ENCODE peak calls at places on chromosomes 16 and 17, in five cellular contexts. W is AG09309, N is foreskin fibroblast, B is uterus, E is breast epithelium. H is an unnamed sample.

GRCh38 chr16:4882261-4882632 is 35.0 kb downstream of the UBN1 start:
- DNase-seq in W (no peak), B (peak), N (peak), E (no peak), H (no peak)

GRCh38 chr17:50817142-50817751 is 18.1 kb upstream of the WFIKKN2 start:
- DNase-seq in E (no peak), N (no peak), B (no peak), W (no peak), H (peak)

GRCh38 chr16:70605284-70605659 is 41.1 kb upstream of the IL34 start:
- DNase-seq in E (no peak), N (peak), W (no peak), B (no peak), H (no peak)

GRCh38 chr17:73340093-73340596 is 28.3 kb upstream of the CDC42EP4 start:
- DNase-seq in N (peak), E (no peak), W (peak), B (peak), H (no peak)

GRCh38 chr16:24721830-24722238 is 7.6 kb upstream of the TNRC6A start:
- DNase-seq in E (no peak), N (no peak), B (no peak), W (no peak), H (no peak)

GRCh38 chr17:39921323-39921722 is 2.9 kb upstream of the GSDMB start:
- DNase-seq in B (no peak), E (no peak), W (no peak), N (no peak), H (no peak)

GRCh38 chr17:43543300-43543699 is 2.8 kb downstream of the ETV4 start:
- DNase-seq in N (peak), B (no peak), E (no peak), W (no peak), H (no peak)

GRCh38 chr16:69035375-69035774 is 70.1 kb upstream of the HAS3 start:
- DNase-seq in W (no peak), N (no peak), B (no peak), E (no peak), H (no peak)

GRCh38 chr16:82824408-82824807 is 197.6 kb downstream of the CDH13 start:
- DNase-seq in W (no peak), E (no peak), B (no peak), N (no peak), H (no peak)

GRCh38 chr17:78873519-78874340 is 29.3 kb downstream of the CEP295NL start:
- DNase-seq in E (no peak), N (peak), W (no peak), B (no peak), H (no peak)

GRCh38 chr17:67281736-67282135 is 36.7 kb upstream of the HELZ start:
- DNase-seq in N (no peak), E (no peak), B (no peak), W (no peak), H (no peak)

GRCh38 chr16:61791465-61791864 is 244.8 kb downstream of the CDH8 start:
- DNase-seq in W (no peak), N (no peak), B (no peak), E (no peak), H (no peak)

GRCh38 chr17:64183815-64184397 is 54.0 kb upstream of the ERN1 start:
- DNase-seq in W (no peak), N (peak), E (no peak), B (no peak), H (no peak)

GRCh38 chr17:75601057-75601987 is 13.7 kb downstream of the MYO15B start:
- DNase-seq in N (no peak), B (no peak), E (peak), W (no peak), H (peak)

GRCh38 chr16:985237-985636 is 3.7 kb downstream of the SOX8 start:
- DNase-seq in E (no peak), N (no peak), B (no peak), W (no peak), H (no peak)

GRCh38 chr16:23865853-23866252 is 30.1 kb downstream of the PRKCB start:
- DNase-seq in W (no peak), N (no peak), B (no peak), E (no peak), H (no peak)

GRCh38 chr17:64632193-64632592 is 29.9 kb downstream of the SMURF2 start:
- DNase-seq in W (no peak), N (no peak), E (no peak), B (no peak), H (no peak)

GRCh38 chr17:12290207-12290606 is 269.5 kb downstream of the MAP2K4 start:
- DNase-seq in W (no peak), E (no peak), N (no peak), B (peak), H (no peak)

GRCh38 chr16:78294538-78295225 is 195.2 kb downstream of the WWOX start:
- DNase-seq in B (no peak), E (no peak), W (no peak), N (no peak), H (no peak)

GRCh38 chr17:4777969-4778760 is 6.5 kb downstream of the TM4SF5 start:
- DNase-seq in W (no peak), B (no peak), N (no peak), E (no peak), H (no peak)

GRCh38 chr16:2671741-2672140 is 10.6 kb upstream of the KCTD5 start:
- DNase-seq in E (no peak), W (no peak), N (no peak), B (no peak), H (no peak)

GRCh38 chr17:17998934-17999333 is 26.3 kb downstream of the DRC3 start:
- DNase-seq in N (no peak), E (no peak), W (no peak), B (no peak), H (no peak)

GRCh38 chr17:30379303-30380105 is 777 bp downstream of the CPD start:
- DNase-seq in B (no peak), E (no peak), W (no peak), N (no peak), H (no peak)

GRCh38 chr17:74408262-74408661 is 23.6 kb upstream of the GPRC5C start:
- DNase-seq in W (no peak), E (no peak), N (no peak), B (no peak), H (no peak)
- TF ChIP-seq CTCF in W (no peak), E (no peak), N (no peak), B (no peak), H (no peak)

DNA sequence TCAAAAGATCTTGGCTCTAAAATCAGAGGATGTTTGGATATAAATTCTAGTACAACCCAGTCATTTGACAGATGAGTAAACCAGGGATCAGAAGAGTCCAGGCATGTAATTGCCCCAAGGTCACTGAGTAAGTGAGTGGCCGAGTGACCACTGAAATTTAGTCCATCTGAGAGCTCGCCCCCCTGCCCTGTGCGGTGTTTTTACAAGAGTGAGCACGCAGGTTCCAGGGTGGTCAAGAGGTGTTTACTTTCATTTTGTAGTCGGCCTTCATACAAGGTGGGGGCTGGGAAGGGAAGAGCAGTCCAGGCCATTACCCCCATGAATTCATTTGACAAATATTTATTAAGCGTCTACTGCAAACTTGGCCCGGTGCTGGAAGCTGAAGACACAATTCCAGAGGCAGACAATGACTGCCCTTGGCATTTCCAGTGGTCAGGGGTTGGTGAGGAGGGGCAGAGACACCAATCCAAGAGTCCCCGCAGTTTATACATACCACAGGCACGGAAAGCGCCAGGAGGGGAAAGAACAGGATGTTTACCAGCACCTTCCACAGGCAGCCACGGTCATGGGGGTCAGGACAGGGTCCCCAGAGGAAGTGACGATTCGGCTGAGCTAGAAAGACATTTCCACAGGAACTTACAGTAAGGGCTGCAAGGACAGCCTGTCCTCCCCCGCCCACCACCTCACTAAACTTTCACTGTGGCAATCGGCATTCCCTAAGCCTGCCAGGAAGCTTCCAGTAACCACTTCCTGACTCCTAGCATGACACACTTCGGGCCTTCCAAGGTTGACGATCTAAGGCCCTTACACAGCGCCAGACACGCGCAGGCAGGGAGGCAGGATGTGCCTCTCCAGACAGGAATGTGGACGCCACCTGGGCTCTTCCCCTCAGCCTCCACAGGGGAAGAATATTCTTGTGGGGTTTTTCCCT is 1.4 kb upstream of the MT2A start:
- DNase-seq in W (peak), N (peak), B (peak), E (peak), H (no peak)
- TF ChIP-seq CTCF in W (no peak), N (no peak), B (no peak), E (no peak), H (no peak)

DNA sequence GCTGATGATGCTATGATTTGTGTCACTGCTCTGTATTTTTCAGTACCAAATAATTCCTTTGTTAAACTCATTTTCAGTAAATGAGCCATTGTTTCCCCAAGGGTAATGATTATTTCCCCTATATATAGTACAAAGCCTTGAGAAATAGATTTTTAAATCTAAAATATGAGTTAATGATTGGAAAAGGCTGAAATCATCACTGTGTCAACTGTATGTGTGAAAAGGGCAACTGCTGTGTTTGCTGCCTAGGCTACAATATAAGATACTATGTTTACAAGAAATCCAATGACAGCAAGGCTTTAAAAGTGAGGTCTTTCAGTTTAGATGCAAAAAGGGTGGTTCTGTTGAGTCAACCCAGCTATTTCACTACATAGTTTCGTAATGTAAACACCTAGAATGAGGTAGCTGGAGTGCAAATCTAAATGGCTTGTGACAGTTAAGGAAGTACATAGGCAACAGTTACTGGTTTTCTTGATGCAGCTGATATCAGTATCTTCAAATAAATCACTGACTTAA is 15.3 kb downstream of the NLK start:
- DNase-seq in N (no peak), W (no peak), B (no peak), E (no peak), H (no peak)
- TF ChIP-seq CTCF in N (no peak), W (no peak), B (no peak), E (no peak), H (no peak)

DNA sequence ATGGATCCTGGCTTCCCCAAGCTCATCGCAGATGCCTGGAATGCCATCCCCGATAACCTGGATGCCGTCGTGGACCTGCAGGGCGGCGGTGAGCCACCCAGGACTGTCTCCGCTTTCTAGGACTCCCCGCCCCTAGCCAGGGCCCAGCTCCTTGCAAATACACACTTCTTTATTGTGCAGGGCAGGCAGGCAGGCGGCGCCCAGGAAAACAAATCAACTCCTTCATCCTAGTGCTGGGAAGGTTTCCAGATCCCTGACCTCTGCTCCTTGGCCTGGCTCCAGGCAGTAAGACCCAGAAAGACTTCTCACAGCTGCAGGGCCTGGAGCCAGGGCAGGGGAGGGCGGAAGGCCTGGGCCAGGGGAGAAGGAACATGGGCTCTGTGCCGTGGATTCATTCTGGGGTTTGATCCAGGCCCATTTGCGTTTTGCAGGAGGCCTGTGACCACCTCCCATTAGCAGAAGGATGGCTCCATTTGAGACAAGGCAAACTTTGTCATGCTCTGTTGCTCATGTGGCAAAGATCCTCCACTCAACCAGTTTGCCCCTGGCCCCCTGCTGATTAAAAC is 6.0 kb upstream of the LPCAT2 start:
- DNase-seq in E (peak), B (peak), N (peak), W (no peak), H (no peak)
- TF ChIP-seq CTCF in E (peak), B (no peak), N (no peak), W (no peak), H (no peak)

GRCh38 chr17:19448341-19449268 is 37.6 kb downstream of the RNF112 start:
- DNase-seq in E (no peak), N (peak), B (peak), W (peak), H (no peak)
- TF ChIP-seq CTCF in E (no peak), N (no peak), B (no peak), W (no peak), H (no peak)

GRCh38 chr16:85027349-85027967 is at the start of gene KIAA0513:
- DNase-seq in W (peak), B (peak), E (peak), N (peak), H (peak)
- TF ChIP-seq CTCF in W (peak), B (peak), E (no peak), N (peak), H (peak)

GRCh38 chr17:21213491-21214014 is 408 bp downstream of the TMEM11 start:
- DNase-seq in W (no peak), B (no peak), N (peak), E (no peak), H (peak)
- TF ChIP-seq CTCF in W (no peak), B (no peak), N (no peak), E (no peak), H (no peak)

DNA sequence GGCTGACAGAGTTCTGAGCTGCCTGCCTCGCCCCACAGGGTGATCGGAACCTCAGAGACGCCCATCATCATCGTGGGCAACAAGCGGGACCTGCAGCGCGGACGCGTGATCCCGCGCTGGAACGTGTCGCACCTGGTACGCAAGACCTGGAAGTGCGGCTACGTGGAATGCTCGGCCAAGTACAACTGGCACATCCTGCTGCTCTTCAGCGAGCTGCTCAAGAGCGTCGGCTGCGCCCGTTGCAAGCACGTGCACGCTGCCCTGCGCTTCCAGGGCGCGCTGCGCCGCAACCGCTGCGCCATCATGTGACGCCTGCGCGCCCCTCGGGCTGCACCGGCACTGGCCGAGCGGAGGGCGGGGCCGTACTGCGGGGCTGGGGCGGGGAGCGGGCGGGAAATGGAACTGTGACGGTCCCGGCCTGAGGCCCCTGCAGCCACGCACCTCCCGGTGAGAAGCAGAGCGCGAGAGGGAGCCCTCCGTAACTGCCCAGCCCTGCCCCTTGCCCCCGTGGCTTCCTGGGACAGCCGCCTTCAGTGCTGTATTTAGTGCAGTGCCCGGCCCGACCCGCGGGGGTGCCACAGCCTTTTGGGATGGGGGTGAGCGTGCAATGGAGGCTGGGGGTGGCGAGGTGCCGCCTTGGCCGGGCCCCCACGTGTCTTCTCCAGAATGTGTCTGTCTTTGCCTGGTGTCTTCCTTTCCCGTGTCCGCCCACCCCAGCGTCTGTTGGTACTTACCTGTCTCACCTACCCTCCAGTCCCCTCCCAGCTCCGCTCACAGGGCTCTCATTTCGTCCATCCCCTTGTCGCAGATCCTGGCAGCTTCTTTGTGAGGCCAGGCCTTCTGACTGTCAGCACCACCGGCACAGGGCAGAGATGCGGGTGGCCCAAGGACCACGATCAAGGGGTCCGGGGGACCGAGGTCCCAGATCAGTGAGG is 9.8 kb downstream of the RASL10B start:
- DNase-seq in B (no peak), E (no peak), W (no peak), N (no peak), H (no peak)
- TF ChIP-seq CTCF in B (no peak), E (no peak), W (no peak), N (no peak), H (peak)

GRCh38 chr17:49487202-49487601 is 7.9 kb upstream of the NGFR start:
- DNase-seq in N (no peak), B (no peak), W (no peak), E (no peak), H (no peak)
- TF ChIP-seq CTCF in N (no peak), B (no peak), W (no peak), E (no peak), H (no peak)